ENCODE peak calls at places on chromosomes 13 and 19, in four cellular contexts. S is GM12865, L is mammary epithelial cell, D is foreskin fibroblast. T is an unnamed sample.

GRCh38 chr13:80341771-80342271 is 895 bp upstream of the SPRY2 start:
- DNase-seq in S (no peak), L (no peak), D (no peak), T (peak)

GRCh38 chr13:105979586-105979985 is 555.9 kb downstream of the EFNB2 start:
- DNase-seq in S (no peak), L (peak), D (no peak), T (peak)

GRCh38 chr13:106617561-106617960 is 49.6 kb upstream of the ARGLU1 start:
- DNase-seq in S (no peak), L (peak), D (peak), T (peak)

GRCh38 chr13:100495455-100495854 is 93.1 kb downstream of the GGACT start:
- DNase-seq in S (no peak), L (no peak), D (no peak), T (no peak)

GRCh38 chr13:29810145-29810742 is 40.2 kb downstream of the UBL3 start:
- DNase-seq in S (peak), L (no peak), D (no peak), T (no peak)

GRCh38 chr13:24905242-24905641 is 141.3 kb downstream of the RNF17 start:
- DNase-seq in S (no peak), L (peak), D (no peak), T (peak)

GRCh38 chr19:32566246-32566830 is 14.7 kb upstream of the PDCD5 start:
- DNase-seq in S (no peak), L (no peak), D (peak), T (no peak)

GRCh38 chr13:82136880-82137279 is 1745.4 kb downstream of the SLITRK1 start:
- DNase-seq in S (no peak), L (no peak), D (no peak), T (no peak)

GRCh38 chr19:18846862-18847515 is 15.2 kb downstream of the UPF1 start:
- DNase-seq in S (peak), L (peak), D (peak), T (peak)

GRCh38 chr19:44752123-44752815 is 3.8 kb downstream of the BCL3 start:
- DNase-seq in S (no peak), L (no peak), D (no peak), T (no peak)

DNA sequence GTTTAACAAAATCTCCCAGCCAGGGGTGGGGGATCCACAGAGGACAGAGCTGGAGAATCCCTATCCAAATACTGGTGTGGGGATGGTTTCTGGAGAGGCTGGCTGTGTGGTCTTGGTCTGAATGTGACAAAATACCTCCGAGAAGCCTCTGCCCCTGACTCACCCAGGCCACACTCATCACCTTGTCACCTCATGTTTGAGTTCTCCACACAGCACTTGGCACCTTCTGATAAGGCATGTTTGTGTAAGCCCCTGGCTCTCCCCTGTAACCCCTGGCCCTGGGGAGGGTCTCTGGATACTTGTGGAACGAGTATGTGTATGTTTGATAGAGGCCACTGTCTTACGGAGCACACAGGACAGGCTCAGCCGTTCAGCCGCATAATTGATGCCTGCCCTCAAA is 14.7 kb downstream of the TECR start:
- DNase-seq in S (no peak), L (no peak), D (no peak), T (no peak)
- H3K4me3 ChIP-seq in S (no peak), L (no peak), D (no peak), T (no peak)

GRCh38 chr13:78137404-78138142 is 218.9 kb upstream of the EDNRB start:
- DNase-seq in S (peak), L (peak), D (peak), T (peak)

GRCh38 chr13:78129850-78130249 is 211.2 kb upstream of the EDNRB start:
- DNase-seq in S (no peak), L (no peak), D (no peak), T (no peak)

GRCh38 chr13:78136966-78137365 is 218.3 kb upstream of the EDNRB start:
- DNase-seq in S (no peak), L (no peak), D (no peak), T (no peak)

GRCh38 chr13:78133511-78133910 is 214.9 kb upstream of the EDNRB start:
- DNase-seq in S (no peak), L (no peak), D (no peak), T (no peak)

DNA sequence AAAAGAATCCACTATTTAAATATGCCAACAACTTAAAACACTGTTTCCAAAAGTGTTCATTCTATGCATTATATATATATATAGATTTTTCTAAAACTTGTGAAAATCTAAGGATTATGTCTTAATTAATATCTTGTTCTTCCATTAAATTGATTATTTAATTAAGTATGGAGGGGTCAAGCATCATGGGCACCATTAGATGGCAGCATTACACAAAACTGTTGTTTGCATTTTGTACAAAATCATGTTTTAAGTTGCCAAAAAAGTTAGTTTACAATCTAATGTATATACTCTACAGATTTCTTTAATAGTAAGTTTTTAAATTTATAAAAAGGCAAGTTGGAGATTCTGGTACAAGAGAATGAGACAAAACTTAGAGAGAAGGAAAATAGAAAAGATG is 213.2 kb upstream of the EDNRB start:
- DNase-seq in S (no peak), L (no peak), D (no peak), T (peak)
- TF ChIP-seq CTCF in S (peak), L (peak), D (peak), T (peak)

GRCh38 chr19:49515767-49516166 is 3.3 kb downstream of the FCGRT start:
- DNase-seq in S (no peak), L (no peak), D (peak), T (peak)

GRCh38 chr19:49512970-49513745 is 697 bp downstream of the FCGRT start:
- DNase-seq in S (no peak), L (no peak), D (peak), T (peak)

GRCh38 chr19:49518033-49518432 is 5.6 kb downstream of the FCGRT start:
- DNase-seq in S (no peak), L (no peak), D (no peak), T (no peak)

GRCh38 chr19:49513746-49514118 is 1.3 kb downstream of the FCGRT start:
- DNase-seq in S (no peak), L (no peak), D (no peak), T (no peak)

DNA sequence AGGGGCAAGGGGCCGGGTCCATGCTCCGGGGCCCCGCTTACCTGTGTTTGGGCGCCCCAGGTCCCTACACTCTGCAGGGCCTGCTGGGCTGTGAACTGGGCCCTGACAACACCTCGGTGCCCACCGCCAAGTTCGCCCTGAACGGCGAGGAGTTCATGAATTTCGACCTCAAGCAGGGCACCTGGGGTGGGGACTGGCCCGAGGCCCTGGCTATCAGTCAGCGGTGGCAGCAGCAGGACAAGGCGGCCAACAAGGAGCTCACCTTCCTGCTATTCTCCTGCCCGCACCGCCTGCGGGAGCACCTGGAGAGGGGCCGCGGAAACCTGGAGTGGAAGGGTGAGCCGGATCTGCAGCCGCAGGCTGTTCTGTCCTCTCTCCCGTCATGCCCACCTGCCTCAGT is 1.7 kb downstream of the FCGRT start:
- DNase-seq in S (no peak), L (no peak), D (no peak), T (no peak)
- H3K4me3 ChIP-seq in S (no peak), L (no peak), D (no peak), T (peak)

DNA sequence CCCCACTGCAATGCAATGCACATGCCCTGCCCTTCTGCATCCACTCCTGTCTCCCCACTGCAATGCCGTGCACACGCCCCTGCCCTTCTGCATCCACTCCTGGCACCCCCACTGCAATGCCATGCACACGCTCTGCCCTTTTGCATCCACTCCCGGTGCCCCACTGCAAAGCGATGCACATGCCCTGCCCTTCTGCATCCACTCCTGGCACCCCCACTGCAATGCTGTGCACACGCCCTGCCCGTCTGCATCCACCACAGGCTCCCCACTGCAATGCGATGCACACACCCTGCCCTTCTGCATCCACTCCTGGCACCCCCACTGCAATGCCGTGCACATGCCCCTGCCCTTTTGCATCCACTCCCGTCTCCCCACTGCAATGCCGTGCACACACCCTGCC is 98.1 kb downstream of the KCTD15 start:
- DNase-seq in S (no peak), L (no peak), D (no peak), T (no peak)
- TF ChIP-seq CTCF in S (no peak), L (no peak), D (no peak), T (no peak)